ENCODE peak calls at places on chromosomes 13 and 19, in four cellular contexts. One of them, this sample, is unnamed.

GRCh38 chr13:32315255-32316029 is at the start of the genes BRCA2 and ZAR1L:
- DNase-seq in neural progenitor cell: peak
- DNase-seq in OCI-LY7: peak
- DNase-seq in PC-3: peak
- DNase-seq in this sample: peak

GRCh38 chr13:93603043-93603442 is 376.4 kb downstream of the GPC6 start:
- DNase-seq in OCI-LY7: no peak
- DNase-seq in PC-3: peak
- DNase-seq in neural progenitor cell: no peak
- DNase-seq in this sample: peak

GRCh38 chr19:42129399-42130253 is 2.6 kb downstream of the POU2F2 start:
- DNase-seq in PC-3: no peak
- DNase-seq in OCI-LY7: peak
- DNase-seq in neural progenitor cell: no peak
- DNase-seq in this sample: peak

GRCh38 chr13:90800082-90800746 is 547.3 kb upstream of the MIR17HG start:
- DNase-seq in OCI-LY7: no peak
- DNase-seq in PC-3: no peak
- DNase-seq in neural progenitor cell: no peak
- DNase-seq in this sample: no peak

GRCh38 chr13:84816567-84817133 is 934.4 kb upstream of the SLITRK1 start:
- DNase-seq in OCI-LY7: no peak
- DNase-seq in neural progenitor cell: no peak
- DNase-seq in PC-3: no peak
- DNase-seq in this sample: no peak

GRCh38 chr13:89239361-89240127 is 1568.4 kb downstream of the SLITRK5 start:
- DNase-seq in OCI-LY7: no peak
- DNase-seq in PC-3: peak
- DNase-seq in neural progenitor cell: no peak
- DNase-seq in this sample: no peak

GRCh38 chr19:57191141-57192063 is at the start of gene ZNF264:
- DNase-seq in neural progenitor cell: peak
- DNase-seq in PC-3: peak
- DNase-seq in OCI-LY7: peak
- DNase-seq in this sample: peak

GRCh38 chr13:80486407-80486806 is 145.5 kb upstream of the SPRY2 start:
- DNase-seq in OCI-LY7: no peak
- DNase-seq in neural progenitor cell: no peak
- DNase-seq in PC-3: no peak
- DNase-seq in this sample: no peak

GRCh38 chr13:57552441-57552840 is 79.1 kb upstream of the PCDH17 start:
- DNase-seq in PC-3: no peak
- DNase-seq in OCI-LY7: no peak
- DNase-seq in neural progenitor cell: no peak
- DNase-seq in this sample: no peak

GRCh38 chr19:27762933-27763332 is 1450.0 kb downstream of the UQCRFS1 start:
- DNase-seq in neural progenitor cell: no peak
- DNase-seq in OCI-LY7: no peak
- DNase-seq in PC-3: no peak
- DNase-seq in this sample: no peak

DNA sequence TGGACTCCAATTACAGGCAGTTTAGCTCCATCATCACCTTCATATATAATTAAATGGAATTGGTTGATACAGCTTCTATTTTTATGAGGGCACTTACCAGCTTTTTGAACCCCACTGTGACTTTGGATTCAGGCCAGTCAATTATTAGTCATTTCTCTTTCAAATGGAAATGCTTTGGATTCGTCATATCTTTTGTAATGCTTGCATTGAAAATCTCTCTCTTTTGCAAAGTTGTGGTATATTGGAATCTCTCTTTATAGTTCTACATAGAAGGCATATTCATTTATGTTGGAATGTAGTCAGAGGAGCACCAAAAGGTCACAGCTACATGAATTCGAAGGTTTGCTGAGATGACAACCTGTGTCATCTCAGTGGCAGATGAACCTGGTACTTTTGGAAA is 1074.3 kb upstream of the SLC10A2 start:
- DNase-seq in OCI-LY7: no peak
- DNase-seq in neural progenitor cell: no peak
- DNase-seq in PC-3: peak
- DNase-seq in this sample: no peak
- TF ChIP-seq EZH2phosphoT487 in OCI-LY7: no peak
- TF ChIP-seq EZH2phosphoT487 in neural progenitor cell: no peak
- TF ChIP-seq EZH2phosphoT487 in PC-3: no peak
- TF ChIP-seq EZH2phosphoT487 in this sample: no peak

GRCh38 chr13:100789481-100789880 is 114.9 kb upstream of the TMTC4 start:
- DNase-seq in neural progenitor cell: no peak
- DNase-seq in OCI-LY7: no peak
- DNase-seq in PC-3: no peak
- DNase-seq in this sample: peak
- H2AFZ ChIP-seq in neural progenitor cell: peak
- H2AFZ ChIP-seq in OCI-LY7: no peak
- H2AFZ ChIP-seq in PC-3: no peak
- H2AFZ ChIP-seq in this sample: no peak

GRCh38 chr19:47243776-47244547 is 12.4 kb upstream of the CCDC9 start:
- DNase-seq in neural progenitor cell: peak
- DNase-seq in PC-3: peak
- DNase-seq in OCI-LY7: peak
- DNase-seq in this sample: peak
- TF ChIP-seq EZH2phosphoT487 in neural progenitor cell: no peak
- TF ChIP-seq EZH2phosphoT487 in PC-3: no peak
- TF ChIP-seq EZH2phosphoT487 in OCI-LY7: no peak
- TF ChIP-seq EZH2phosphoT487 in this sample: no peak

DNA sequence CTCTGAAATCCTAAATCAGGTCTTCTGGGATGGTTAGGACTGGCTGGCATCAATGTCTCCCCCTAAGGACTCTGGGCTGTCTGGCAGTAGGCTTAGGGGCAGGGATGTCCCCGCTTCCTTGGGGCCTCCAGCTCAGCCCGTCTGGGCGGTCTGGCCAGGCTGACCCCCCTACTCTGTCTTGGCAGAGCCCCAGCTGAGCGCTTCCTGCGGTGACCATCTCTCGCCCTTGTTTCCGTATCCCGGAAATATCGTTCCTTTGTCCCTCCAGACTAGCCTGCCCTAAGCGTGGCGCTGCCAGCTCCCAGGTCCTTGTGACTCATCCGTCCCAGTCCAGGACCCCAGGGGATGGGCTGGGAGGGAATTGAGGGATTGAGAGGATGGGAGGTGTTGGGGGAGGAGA is 11.3 kb downstream of the GTPBP3 start:
- DNase-seq in PC-3: peak
- DNase-seq in neural progenitor cell: peak
- DNase-seq in OCI-LY7: no peak
- DNase-seq in this sample: peak
- H2AFZ ChIP-seq in PC-3: peak
- H2AFZ ChIP-seq in neural progenitor cell: peak
- H2AFZ ChIP-seq in OCI-LY7: no peak
- H2AFZ ChIP-seq in this sample: peak

DNA sequence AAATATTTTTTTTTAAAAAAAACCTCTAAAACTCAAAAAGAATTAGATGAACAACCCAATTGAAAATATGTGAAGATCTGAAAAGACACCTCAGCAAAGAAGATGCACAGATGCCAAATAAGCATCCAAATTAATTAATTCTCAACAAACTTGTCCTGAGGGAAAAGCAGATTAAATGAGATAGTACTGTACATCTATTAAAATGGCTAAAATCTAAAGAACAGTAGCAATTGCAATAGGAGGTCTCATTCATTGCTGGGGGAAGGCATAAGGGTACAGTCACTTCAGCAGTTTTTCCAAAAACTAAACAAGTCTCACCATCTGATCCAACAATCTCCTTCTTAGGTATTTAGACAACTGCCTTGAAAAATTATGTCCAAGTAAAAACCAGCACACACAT is 22.0 kb downstream of the PLPP2 start:
- DNase-seq in PC-3: no peak
- DNase-seq in neural progenitor cell: no peak
- DNase-seq in OCI-LY7: no peak
- DNase-seq in this sample: no peak
- TF ChIP-seq EZH2phosphoT487 in PC-3: no peak
- TF ChIP-seq EZH2phosphoT487 in neural progenitor cell: no peak
- TF ChIP-seq EZH2phosphoT487 in OCI-LY7: no peak
- TF ChIP-seq EZH2phosphoT487 in this sample: no peak

GRCh38 chr13:112131740-112132113 is 64.8 kb downstream of the SOX1 start:
- DNase-seq in PC-3: no peak
- DNase-seq in OCI-LY7: no peak
- DNase-seq in neural progenitor cell: no peak
- DNase-seq in this sample: no peak
- H2AFZ ChIP-seq in PC-3: no peak
- H2AFZ ChIP-seq in OCI-LY7: no peak
- H2AFZ ChIP-seq in neural progenitor cell: no peak
- H2AFZ ChIP-seq in this sample: no peak

GRCh38 chr19:16076154-16076957 is at the start of gene TPM4:
- DNase-seq in neural progenitor cell: peak
- DNase-seq in OCI-LY7: peak
- DNase-seq in PC-3: no peak
- DNase-seq in this sample: peak

GRCh38 chr19:16078759-16079707 is 2.7 kb downstream of the TPM4 start:
- DNase-seq in OCI-LY7: peak
- DNase-seq in neural progenitor cell: peak
- DNase-seq in PC-3: peak
- DNase-seq in this sample: peak

GRCh38 chr19:16078311-16078758 is 2.0 kb downstream of the TPM4 start:
- DNase-seq in OCI-LY7: peak
- DNase-seq in PC-3: peak
- DNase-seq in neural progenitor cell: peak
- DNase-seq in this sample: peak

GRCh38 chr19:16075430-16076153 is 703 bp upstream of the TPM4 start:
- DNase-seq in OCI-LY7: no peak
- DNase-seq in PC-3: no peak
- DNase-seq in neural progenitor cell: peak
- DNase-seq in this sample: no peak

DNA sequence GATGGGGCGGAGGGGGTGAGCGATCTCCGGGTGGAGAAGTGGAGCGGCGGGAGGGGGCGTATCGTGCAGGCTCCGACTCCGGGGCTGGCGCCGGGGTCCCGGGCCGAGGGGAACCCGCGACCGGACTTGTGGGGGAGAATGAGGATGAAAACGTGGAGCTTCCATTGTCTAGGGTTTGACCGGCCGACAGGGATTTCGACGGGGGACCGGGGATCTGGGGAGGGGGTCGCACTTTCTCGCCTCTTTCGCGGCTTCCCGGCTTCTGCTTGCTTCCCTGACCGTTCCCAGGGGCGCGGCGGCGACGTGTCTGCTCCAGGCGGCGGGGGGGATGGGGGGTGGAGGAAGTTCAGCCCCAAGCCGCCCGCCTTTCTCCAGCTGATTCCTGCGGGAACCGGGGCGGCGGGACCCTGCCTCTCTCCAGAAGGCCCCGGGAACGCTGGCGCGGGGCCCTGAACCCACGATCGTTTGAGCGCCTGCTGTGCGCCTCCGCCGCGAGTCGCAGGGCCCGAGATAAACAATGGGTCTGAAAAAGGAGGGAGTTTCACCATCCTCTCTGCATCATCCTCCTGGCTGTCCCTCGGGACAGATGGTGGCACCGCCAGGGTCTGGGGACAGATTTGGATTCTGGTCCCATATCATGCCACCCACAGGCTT is 790 bp downstream of the TPM4 start:
- DNase-seq in PC-3: no peak
- DNase-seq in neural progenitor cell: peak
- DNase-seq in OCI-LY7: peak
- DNase-seq in this sample: peak
- TF ChIP-seq EZH2phosphoT487 in PC-3: no peak
- TF ChIP-seq EZH2phosphoT487 in neural progenitor cell: no peak
- TF ChIP-seq EZH2phosphoT487 in OCI-LY7: no peak
- TF ChIP-seq EZH2phosphoT487 in this sample: no peak

DNA sequence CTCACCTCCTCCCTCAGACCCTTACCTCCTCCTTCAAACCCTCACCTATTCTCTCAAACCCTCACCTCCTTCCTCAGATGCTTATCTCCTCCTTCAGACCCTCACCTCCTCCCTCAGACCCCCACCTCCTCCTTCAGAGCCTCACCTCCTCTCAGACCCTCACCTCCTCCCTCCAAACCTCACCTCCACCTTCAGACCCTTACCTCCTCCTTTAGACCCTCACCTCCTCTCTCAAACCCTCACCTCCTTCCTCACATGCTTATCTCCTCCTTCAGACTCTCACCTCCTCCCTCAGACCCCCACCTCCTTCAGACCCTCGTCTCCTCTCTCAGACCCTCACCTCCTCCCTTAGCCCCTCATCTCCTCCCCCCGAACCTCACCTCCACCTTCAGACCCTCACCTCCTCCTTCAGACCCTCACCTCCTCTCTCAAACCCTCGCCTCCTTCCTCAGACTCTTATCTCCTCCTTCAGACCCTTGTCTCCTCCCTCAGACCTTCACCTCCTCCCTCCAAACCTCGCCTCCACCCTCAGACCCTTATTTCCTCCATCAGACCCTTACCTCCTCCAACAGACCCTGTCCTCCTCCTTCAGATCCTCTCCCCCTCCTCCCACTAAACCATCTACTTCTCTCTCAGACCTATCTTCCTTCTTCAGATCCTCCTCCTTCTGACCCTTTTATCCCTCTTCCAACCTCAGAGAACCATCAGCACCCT is 2.5 kb upstream of the BCL3 start:
- DNase-seq in neural progenitor cell: no peak
- DNase-seq in PC-3: no peak
- DNase-seq in OCI-LY7: no peak
- DNase-seq in this sample: no peak
- H2AFZ ChIP-seq in neural progenitor cell: no peak
- H2AFZ ChIP-seq in PC-3: no peak
- H2AFZ ChIP-seq in OCI-LY7: no peak
- H2AFZ ChIP-seq in this sample: no peak

DNA sequence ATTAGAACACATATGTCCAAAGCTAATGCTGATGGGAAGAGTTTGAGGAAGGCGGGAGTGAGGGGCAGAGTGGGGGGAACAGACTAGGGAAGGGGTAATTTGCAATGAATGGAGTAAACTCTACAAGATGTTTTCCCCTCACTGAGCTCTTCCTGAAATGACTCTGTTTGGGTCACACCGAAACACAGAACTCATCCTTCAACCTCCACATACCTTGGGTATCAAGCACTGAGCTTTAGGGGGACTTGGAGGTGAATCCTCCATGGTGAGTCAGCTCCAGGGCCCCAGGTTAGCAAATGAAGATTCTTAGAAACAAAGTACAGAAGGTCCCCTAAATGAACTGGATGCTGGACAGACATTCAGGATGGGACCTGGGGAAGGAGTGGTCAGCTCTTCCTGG is 1.3 kb upstream of the SIGLEC10 start:
- DNase-seq in PC-3: no peak
- DNase-seq in OCI-LY7: no peak
- DNase-seq in neural progenitor cell: no peak
- DNase-seq in this sample: no peak
- TF ChIP-seq EZH2phosphoT487 in PC-3: no peak
- TF ChIP-seq EZH2phosphoT487 in OCI-LY7: no peak
- TF ChIP-seq EZH2phosphoT487 in neural progenitor cell: no peak
- TF ChIP-seq EZH2phosphoT487 in this sample: no peak

DNA sequence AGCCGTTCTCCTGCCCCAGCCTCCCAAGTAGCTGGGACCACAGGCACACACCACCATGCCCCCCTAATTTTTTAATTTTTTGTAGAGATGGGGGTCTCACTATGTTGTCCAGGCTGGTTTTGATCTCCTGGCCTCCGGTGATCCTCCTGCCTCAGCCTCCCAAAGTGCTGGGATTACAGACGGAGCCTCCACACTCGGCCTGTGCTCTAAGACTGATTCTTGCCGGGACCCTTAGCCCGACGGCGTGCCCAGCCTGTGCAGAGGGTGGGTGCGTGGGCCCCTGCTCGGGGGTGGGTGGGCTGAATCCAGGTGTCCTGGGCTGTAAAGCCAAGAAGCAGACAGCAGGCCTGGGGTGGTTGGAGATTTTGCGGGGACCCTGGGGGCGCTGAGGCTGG is 64.3 kb downstream of the GADD45B start:
- DNase-seq in neural progenitor cell: no peak
- DNase-seq in PC-3: no peak
- DNase-seq in OCI-LY7: no peak
- DNase-seq in this sample: no peak
- H2AFZ ChIP-seq in neural progenitor cell: no peak
- H2AFZ ChIP-seq in PC-3: peak
- H2AFZ ChIP-seq in OCI-LY7: no peak
- H2AFZ ChIP-seq in this sample: no peak